ENCODE peak calls at places on chromosomes 16 and 17, in six cellular contexts. T, P, V, M, B and J are unnamed samples.

GRCh38 chr16:65991149-65991701 is 375.3 kb upstream of the CDH5 start:
- DNase-seq in B (peak), T (no peak), V (no peak), P (no peak), M (no peak), J (no peak)

GRCh38 chr16:85006639-85007038 is 4.7 kb downstream of the ZDHHC7 start:
- DNase-seq in M (no peak), P (no peak), T (no peak), V (peak), B (no peak), J (no peak)

GRCh38 chr16:64250866-64251265 is 871.0 kb downstream of the CDH11 start:
- DNase-seq in P (no peak), M (no peak), T (no peak), B (no peak), V (peak), J (peak)

GRCh38 chr16:502179-502943 is 25.2 kb upstream of the CAPN15 start:
- DNase-seq in M (no peak), V (no peak), P (no peak), B (no peak), T (no peak), J (peak)

GRCh38 chr17:41058741-41059140 is 1.2 kb downstream of the KRTAP2-3 start:
- DNase-seq in M (no peak), B (no peak), T (no peak), P (no peak), V (peak), J (peak)

GRCh38 chr17:62032480-62032879 is 32.6 kb downstream of the MED13 start:
- DNase-seq in B (no peak), P (no peak), T (no peak), M (no peak), V (no peak), J (no peak)

GRCh38 chr16:57447142-57447962 is at the start of the genes CIAPIN1 and COQ9:
- DNase-seq in M (peak), T (peak), P (peak), B (peak), V (peak), J (peak)

GRCh38 chr17:57270801-57271245 is 14.5 kb downstream of the MSI2 start:
- DNase-seq in B (no peak), T (no peak), P (no peak), M (no peak), V (no peak), J (no peak)

GRCh38 chr17:28704219-28704858 is 7.3 kb downstream of the PROCA1 start:
- DNase-seq in T (no peak), M (no peak), V (no peak), B (no peak), P (no peak), J (no peak)

GRCh38 chr16:17160285-17160854 is 310.4 kb downstream of the XYLT1 start:
- DNase-seq in M (no peak), T (no peak), P (no peak), B (peak), V (peak), J (no peak)

GRCh38 chr16:51638338-51639135 is 487.5 kb upstream of the SALL1 start:
- DNase-seq in B (no peak), T (peak), P (no peak), V (peak), M (no peak), J (peak)

GRCh38 chr17:36844601-36845000 is 92.7 kb upstream of the LHX1 start:
- DNase-seq in B (no peak), T (no peak), P (no peak), V (no peak), M (no peak), J (no peak)

GRCh38 chr16:23398987-23399805 is 53.8 kb downstream of the COG7 start:
- DNase-seq in B (no peak), M (no peak), V (no peak), P (no peak), T (no peak), J (no peak)

GRCh38 chr17:77618731-77619130 is 339.8 kb upstream of the TNRC6C start:
- DNase-seq in M (no peak), B (no peak), P (no peak), V (no peak), T (no peak), J (no peak)

GRCh38 chr17:80481284-80482057 is 5.1 kb upstream of the NPTX1 start:
- DNase-seq in P (no peak), V (no peak), T (no peak), M (no peak), B (no peak), J (no peak)

GRCh38 chr17:39699818-39700147 is at the start of gene ERBB2:
- DNase-seq in T (peak), V (peak), B (no peak), P (no peak), M (peak), J (peak)

GRCh38 chr16:4316732-4317461 is 1.0 kb downstream of the GLIS2 start:
- DNase-seq in B (no peak), V (peak), T (peak), P (no peak), M (peak), J (no peak)

GRCh38 chr17:80261159-80261894 is 675 bp downstream of the RNF213 start:
- DNase-seq in P (peak), B (no peak), M (peak), T (peak), V (peak), J (peak)

GRCh38 chr17:41519501-41520224 is 973 bp upstream of the KRT15 start:
- DNase-seq in M (no peak), P (no peak), B (no peak), V (no peak), T (no peak), J (peak)

GRCh38 chr16:4309833-4310266 is 6.0 kb upstream of the GLIS2 start:
- DNase-seq in B (peak), P (peak), V (peak), M (peak), T (peak), J (peak)

GRCh38 chr17:64781394-64781793 is 119.3 kb upstream of the SMURF2 start:
- DNase-seq in T (no peak), B (no peak), P (peak), V (peak), M (peak), J (peak)

GRCh38 chr17:4623249-4623648 is 18.2 kb downstream of the ALOX15 start:
- DNase-seq in V (no peak), B (no peak), T (no peak), M (no peak), P (no peak), J (peak)

GRCh38 chr17:7579001-7579838 is at the start of gene CD68:
- DNase-seq in V (peak), P (peak), M (peak), T (peak), B (no peak), J (peak)

GRCh38 chr17:56994009-56994792 is 16.3 kb downstream of the SCPEP1 start:
- DNase-seq in P (no peak), B (no peak), V (no peak), M (no peak), T (no peak), J (peak)

GRCh38 chr17:77881545-77881944 is 77.0 kb upstream of the TNRC6C start:
- DNase-seq in M (no peak), T (no peak), P (peak), B (no peak), V (peak), J (no peak)

GRCh38 chr17:80528521-80528920 is 16.1 kb upstream of the RPTOR start:
- DNase-seq in M (no peak), B (no peak), V (no peak), P (no peak), T (no peak), J (no peak)

GRCh38 chr16:7405166-7405565 is 72.5 kb downstream of the RBFOX1 start:
- DNase-seq in V (no peak), M (no peak), B (peak), P (no peak), T (peak), J (no peak)